ENCODE peak calls at places on chromosomes 16 and 17, in six cellular contexts. I, L, X, E, P and Z are unnamed samples.

GRCh38 chr16:48452991-48453760 is 68.0 kb upstream of the SIAH1 start:
- DNase-seq in I (no peak), L (no peak), X (no peak), E (no peak), P (no peak), Z (no peak)

GRCh38 chr16:17470002-17470870 is 524 bp downstream of the XYLT1 start:
- DNase-seq in I (no peak), L (no peak), X (no peak), E (peak; percentile 60), P (no peak), Z (no peak)

GRCh38 chr16:17921357-17921978 is 415.1 kb downstream of the NPIPA8 start:
- DNase-seq in I (no peak), L (peak; percentile 49), X (no peak), E (peak; percentile 2), P (no peak), Z (no peak)

GRCh38 chr16:19767497-19767896 is 49.4 kb downstream of the IQCK start:
- DNase-seq in I (no peak), L (no peak), X (no peak), E (no peak), P (no peak), Z (no peak)

GRCh38 chr17:51184124-51184523 is 17.9 kb downstream of the NME2 start:
- DNase-seq in I (no peak), L (no peak), X (no peak), E (no peak), P (no peak), Z (no peak)

GRCh38 chr17:79648181-79648831 is 37.5 kb upstream of the RBFOX3 start:
- DNase-seq in I (no peak), L (no peak), X (no peak), E (no peak), P (no peak), Z (no peak)

GRCh38 chr17:39908789-39909352 is 9.6 kb downstream of the GSDMB start:
- DNase-seq in I (no peak), L (no peak), X (no peak), E (no peak), P (no peak), Z (no peak)

GRCh38 chr17:70271672-70272071 is 102.3 kb downstream of the KCNJ2 start:
- DNase-seq in I (no peak), L (no peak), X (no peak), E (no peak), P (no peak), Z (no peak)

GRCh38 chr16:68823401-68823800 is 19.9 kb upstream of the TANGO6 start:
- DNase-seq in I (no peak), L (no peak), X (peak; percentile 83), E (peak; percentile 89), P (no peak), Z (no peak)

GRCh38 chr16:88502371-88502770 is 49.3 kb downstream of the ZFPM1 start:
- DNase-seq in I (no peak), L (no peak), X (no peak), E (no peak), P (no peak), Z (no peak)